ENCODE peak calls at places on chromosomes 11 and 22, in ten cellular contexts. Q, J, F, M, Z, H, P, I, W and B are unnamed samples.

GRCh38 chr11:12232819-12233601 is 122.6 kb downstream of the MICAL2 start:
- DNase-seq in W (peak; percentile 79), M (peak; percentile 32), Q (peak; percentile 63), H (no peak), P (no peak), Z (peak; percentile 41), J (no peak), I (no peak), F (no peak), B (no peak)

GRCh38 chr22:33896801-33897620 is 23.3 kb downstream of the LARGE1 start:
- DNase-seq in F (no peak), I (no peak), M (no peak), P (no peak), W (no peak), H (no peak), Q (no peak), Z (no peak), J (no peak), B (no peak)

GRCh38 chr22:23969071-23969470 is 2.4 kb downstream of the DDTL start:
- DNase-seq in H (no peak), P (no peak), M (no peak), F (no peak), W (no peak), Q (no peak), Z (no peak), I (no peak), J (no peak), B (no peak)

GRCh38 chr22:26615149-26615548 is 2.7 kb downstream of the CRYBB1 start:
- DNase-seq in H (no peak), I (no peak), W (no peak), M (no peak), Z (no peak), P (no peak), Q (no peak), F (no peak), J (no peak), B (no peak)

GRCh38 chr11:45379162-45379863 is 93.2 kb upstream of the SYT13 start:
- DNase-seq in J (no peak), P (no peak), W (no peak), I (no peak), F (no peak), H (no peak), Z (no peak), Q (no peak), M (no peak), B (no peak)

GRCh38 chr11:79113099-79113498 is 327.7 kb downstream of the TENM4 start:
- DNase-seq in W (no peak), F (no peak), Q (no peak), H (no peak), I (no peak), P (no peak), Z (no peak), J (no peak), M (no peak), B (no peak)

GRCh38 chr11:83292709-83293435 is 6.7 kb upstream of the CCDC90B start:
- DNase-seq in P (no peak), F (no peak), H (peak; percentile 24), W (peak; percentile 46), Z (peak; percentile 66), M (peak; percentile 60), Q (peak; percentile 29), J (peak; percentile 41), I (no peak), B (no peak)

GRCh38 chr11:70460959-70461358 is 62.6 kb downstream of the CTTN start:
- DNase-seq in Q (no peak), Z (no peak), I (no peak), J (no peak), W (no peak), P (no peak), F (no peak), M (no peak), H (no peak), B (no peak)

GRCh38 chr11:59201376-59201775 is 11.4 kb downstream of the MPEG1 start:
- DNase-seq in M (no peak), Z (peak; percentile 32), H (no peak), P (no peak), Q (no peak), J (no peak), I (no peak), F (no peak), W (no peak), B (no peak)

GRCh38 chr11:119793335-119793984 is 64.5 kb upstream of the NECTIN1 start:
- DNase-seq in J (no peak), W (no peak), Z (no peak), F (no peak), Q (no peak), H (no peak), M (no peak), P (no peak), I (no peak), B (no peak)

GRCh38 chr11:14229472-14229871 is 129.5 kb downstream of the RRAS2 start:
- DNase-seq in H (no peak), F (no peak), W (no peak), I (no peak), Q (no peak), Z (no peak), M (no peak), P (no peak), J (no peak), B (no peak)
- H3K27ac ChIP-seq in H (no peak overlapping the region), F (no peak overlapping the region), W (no peak overlapping the region), I (no peak overlapping the region), Q (no peak overlapping the region), Z (no peak overlapping the region), M (no peak overlapping the region), P (no peak overlapping the region), J (no peak overlapping the region), B (no peak overlapping the region)

GRCh38 chr11:44140805-44141204 is 45.3 kb downstream of the EXT2 start:
- DNase-seq in Z (no peak), W (no peak), J (no peak), H (no peak), I (no peak), F (no peak), P (no peak), Q (no peak), M (no peak), B (no peak)

GRCh38 chr11:44147751-44148150 is 52.3 kb downstream of the EXT2 start:
- DNase-seq in I (no peak), F (no peak), Z (no peak), Q (no peak), M (no peak), J (no peak), W (no peak), P (no peak), H (no peak), B (no peak)

GRCh38 chr11:44146931-44147330 is 51.5 kb downstream of the EXT2 start:
- DNase-seq in H (no peak), Q (no peak), J (no peak), W (no peak), F (no peak), Z (no peak), I (no peak), M (no peak), P (no peak), B (no peak)

GRCh38 chr11:44143987-44144909 is 48.8 kb downstream of the EXT2 start:
- DNase-seq in W (peak; percentile 26), Z (peak; percentile 30), Q (no peak), I (no peak), F (no peak), M (no peak), J (peak; percentile 69), P (no peak), H (no peak), B (no peak)

DNA sequence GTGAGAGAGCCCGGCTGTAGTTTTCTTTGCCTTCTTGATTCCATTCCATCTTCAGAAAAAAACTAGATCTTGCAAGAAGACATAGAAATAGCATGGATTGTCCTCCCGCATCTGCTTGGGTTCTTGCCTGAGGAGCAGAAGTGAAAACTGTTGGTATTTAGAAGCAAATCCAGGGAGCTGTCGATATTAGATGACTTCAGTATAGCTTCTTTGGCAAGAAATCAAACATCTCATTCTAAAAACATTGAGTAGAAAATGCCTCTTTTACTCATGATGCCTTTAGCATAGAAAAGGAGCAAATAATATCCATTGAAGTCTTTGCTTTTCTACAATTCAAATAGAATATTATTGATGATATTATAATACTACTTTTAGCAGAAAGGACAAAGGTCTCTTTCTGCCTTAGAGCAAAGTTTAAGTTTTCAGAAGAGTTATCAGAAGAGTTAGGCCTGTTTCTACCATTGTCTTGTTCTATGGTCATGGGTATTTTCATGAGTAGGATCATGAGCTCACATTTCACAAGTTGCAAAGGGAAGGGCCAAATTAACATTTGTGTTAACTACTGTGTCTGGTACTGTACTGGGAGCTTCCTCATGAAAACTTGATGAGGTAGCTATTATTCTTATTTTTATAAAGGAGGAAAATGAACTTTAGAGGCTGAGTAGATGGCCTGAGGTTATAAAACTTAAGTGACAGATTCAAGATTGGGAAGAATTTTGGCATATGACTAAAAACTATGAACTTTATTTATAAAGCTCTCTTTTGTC is 49.7 kb downstream of the EXT2 start:
- DNase-seq in W (no peak), J (no peak), P (no peak), M (no peak), H (no peak), Z (no peak), F (no peak), I (no peak), Q (no peak), B (no peak)
- H3K27ac ChIP-seq in W (no peak overlapping the region), J (no peak overlapping the region), P (no peak overlapping the region), M (no peak overlapping the region), H (no peak overlapping the region), Z (no peak overlapping the region), F (no peak overlapping the region), I (no peak overlapping the region), Q (no peak overlapping the region), B (no peak overlapping the region)

GRCh38 chr22:41857860-41858199 is 24.9 kb downstream of the SREBF2 start:
- DNase-seq in F (no peak), M (no peak), W (no peak), H (no peak), Q (no peak), P (no peak), J (no peak), Z (no peak), I (no peak), B (no peak)
- H3K27ac ChIP-seq in F (peak overlapping the region; percentile 84), M (no peak overlapping the region), W (no peak overlapping the region), H (no peak overlapping the region), Q (no peak overlapping the region), P (peak overlapping the region; percentile 47), J (no peak overlapping the region), Z (no peak overlapping the region), I (no peak overlapping the region), B (peak overlapping the region; percentile 85)

GRCh38 chr11:57802411-57802810 is 40.8 kb downstream of the CTNND1 start:
- DNase-seq in P (no peak), H (no peak), I (no peak), F (no peak), Q (no peak), W (no peak), M (no peak), J (no peak), Z (no peak), B (no peak)

GRCh38 chr11:57804466-57804865 is 42.9 kb downstream of the CTNND1 start:
- DNase-seq in J (no peak), M (no peak), H (no peak), Q (no peak), P (no peak), I (no peak), W (no peak), F (no peak), Z (no peak), B (no peak)

GRCh38 chr11:57800444-57801184 is 39.0 kb downstream of the CTNND1 start:
- DNase-seq in Q (peak; percentile 34), M (peak; percentile 88), W (peak; percentile 85), H (no peak), F (no peak), J (peak; percentile 78), P (no peak), I (no peak), Z (peak; percentile 79), B (peak; percentile 98)

GRCh38 chr11:57798905-57799559 is 37.4 kb downstream of the CTNND1 start:
- DNase-seq in Q (no peak), W (peak; percentile 68), M (no peak), H (peak; percentile 36), I (no peak), F (peak; percentile 88), J (peak; percentile 77), P (peak; percentile 86), Z (peak; percentile 90), B (peak; percentile 97)

GRCh38 chr11:57801185-57801490 is 39.5 kb downstream of the CTNND1 start:
- DNase-seq in J (no peak), Q (no peak), H (no peak), F (no peak), P (no peak), M (no peak), I (no peak), Z (no peak), W (peak; percentile 73), B (no peak)
- H3K27ac ChIP-seq in J (peak overlapping the region; percentile 46), Q (no peak overlapping the region), H (no peak overlapping the region), F (peak overlapping the region; percentile 91), P (peak overlapping the region; percentile 86), M (no peak overlapping the region), I (no peak overlapping the region), Z (no peak overlapping the region), W (peak overlapping the region; percentile 85), B (peak overlapping the region; percentile 97)